ENCODE peak calls at places on chromosome 2, in nine cellular contexts. X is posterior vena cava; K is T-helper 1 cell; T is RWPE2; A is tibial artery; S is glomerular endothelial cell; B is stimulated activated CD8-positive, alpha-beta memory T cell treated with anti-CD3 and anti-CD28 coated beads, Interleukin-4, amount 100 ng/mL, for 48 hours; F is myocyte; Z is foreskin fibroblast. C is an unnamed sample.

GRCh38 chr2:43221660-43222471 is 4.5 kb downstream of the ZFP36L2 start:
- DNase-seq in X (peak), K (peak), T (peak), A (peak), S (no peak), B (peak), F (peak), Z (peak), C (peak)

GRCh38 chr2:44774826-44775492 is 166.5 kb upstream of the SIX3 start:
- DNase-seq in X (no peak), K (no peak), T (no peak), A (no peak), S (no peak), B (no peak), F (no peak), Z (no peak), C (no peak)

GRCh38 chr2:128986867-128987268 is 668.2 kb upstream of the HS6ST1 start:
- DNase-seq in X (no peak), K (no peak), T (no peak), A (no peak), S (no peak), B (no peak), F (no peak), Z (no peak), C (no peak)

GRCh38 chr2:63735263-63735662 is 106.4 kb upstream of the UGP2 start:
- DNase-seq in X (no peak), K (no peak), T (no peak), A (no peak), S (no peak), B (no peak), F (no peak), Z (peak), C (no peak)

GRCh38 chr2:46540496-46541342 is 61.4 kb downstream of the TMEM247 start:
- DNase-seq in X (no peak), K (no peak), T (no peak), A (peak), S (no peak), B (no peak), F (peak), Z (peak), C (no peak)

GRCh38 chr2:61562615-61563014 is 24.5 kb upstream of the XPO1 start:
- DNase-seq in X (no peak), K (no peak), T (no peak), A (no peak), S (no peak), B (no peak), F (no peak), Z (no peak), C (no peak)

GRCh38 chr2:212406716-212407115 is 131.9 kb downstream of the ERBB4 start:
- DNase-seq in X (no peak), K (no peak), T (no peak), A (no peak), S (no peak), B (no peak), F (no peak), Z (no peak), C (no peak)

GRCh38 chr2:184155791-184156190 is 442.5 kb upstream of the ZNF804A start:
- DNase-seq in X (no peak), K (no peak), T (no peak), A (no peak), S (no peak), B (no peak), F (no peak), Z (no peak), C (no peak)

GRCh38 chr2:871175-871727 is 79.4 kb upstream of the SNTG2 start:
- DNase-seq in X (peak), K (no peak), T (no peak), A (peak), S (no peak), B (no peak), F (no peak), Z (no peak), C (peak)

C was measured in ascending aorta.